ENCODE peak calls at places on chromosomes 6 and 20, in four cellular contexts. R is foreskin fibroblast, K is cardiac fibroblast, N is epithelial cell of esophagus. Q is an unnamed sample.

GRCh38 chr6:127581576-127581975 is 4.6 kb downstream of the C6orf58 start:
- DNase-seq in R (no peak), K (no peak), N (no peak), Q (no peak)

GRCh38 chr6:30990422-30991086 is 7.0 kb downstream of the MUC21 start:
- DNase-seq in R (no peak), K (no peak), N (no peak), Q (no peak)

GRCh38 chr6:16337280-16337975 is 99.0 kb downstream of the GMPR start:
- DNase-seq in R (peak), K (peak), N (peak), Q (peak)

GRCh38 chr6:15183979-15184378 is 61.9 kb upstream of the JARID2 start:
- DNase-seq in R (no peak), K (no peak), N (no peak), Q (no peak)

GRCh38 chr20:57361517-57361916 is 10.5 kb downstream of the RAE1 start:
- DNase-seq in R (peak), K (peak), N (peak), Q (peak)

GRCh38 chr6:978937-979685 is 286.2 kb upstream of the EXOC2 start:
- DNase-seq in R (no peak), K (no peak), N (no peak), Q (no peak)

GRCh38 chr20:61977387-61977786 is 88.3 kb downstream of the TAF4 start:
- DNase-seq in R (no peak), K (no peak), N (no peak), Q (no peak)

GRCh38 chr20:58233881-58234528 is 5.6 kb upstream of the ANKRD60 start:
- DNase-seq in R (no peak), K (no peak), N (no peak), Q (no peak)

GRCh38 chr6:126335210-126335609 is 4.7 kb upstream of the CENPW start:
- DNase-seq in R (no peak), K (no peak), N (no peak), Q (no peak)

GRCh38 chr20:40326794-40327193 is 362.2 kb downstream of the MAFB start:
- DNase-seq in R (no peak), K (no peak), N (no peak), Q (no peak)

GRCh38 chr20:32017711-32018251 is 7.5 kb downstream of the CCM2L start:
- DNase-seq in R (no peak), K (no peak), N (peak), Q (no peak)

GRCh38 chr6:161226005-161226964 is 47.6 kb downstream of the AGPAT4 start:
- DNase-seq in R (no peak), K (no peak), N (no peak), Q (no peak)

GRCh38 chr20:21702553-21703467 is 2.7 kb upstream of the PAX1 start:
- DNase-seq in R (peak), K (peak), N (no peak), Q (peak)

GRCh38 chr20:63706852-63707557 is 771 bp downstream of the ARFRP1 start:
- DNase-seq in R (peak), K (peak), N (peak), Q (no peak)

GRCh38 chr20:42714298-42715141 is 475.2 kb downstream of the PTPRT start:
- DNase-seq in R (no peak), K (peak), N (no peak), Q (no peak)

GRCh38 chr6:41161380-41161779 is 1.5 kb downstream of the TREM2 start:
- DNase-seq in R (no peak), K (no peak), N (peak), Q (no peak)

GRCh38 chr6:30754631-30755030 is 10.3 kb upstream of the IER3 start:
- DNase-seq in R (no peak), K (peak), N (peak), Q (no peak)

GRCh38 chr6:126339796-126340750 is at the start of gene CENPW:
- DNase-seq in R (peak), K (peak), N (peak), Q (peak)

GRCh38 chr6:11258260-11259237 is 26.1 kb upstream of the NEDD9 start:
- DNase-seq in R (no peak), K (no peak), N (no peak), Q (no peak)

GRCh38 chr6:142413111-142413510 is 111.3 kb downstream of the ADGRG6 start:
- DNase-seq in R (no peak), K (no peak), N (peak), Q (peak)

GRCh38 chr6:167671977-167672687 is 154.6 kb upstream of the AFDN start:
- DNase-seq in R (no peak), K (no peak), N (no peak), Q (no peak)

GRCh38 chr6:36783603-36784378 is 55.5 kb downstream of the CPNE5 start:
- DNase-seq in R (no peak), K (no peak), N (no peak), Q (no peak)

GRCh38 chr6:36779227-36779626 is 60.0 kb downstream of the CPNE5 start:
- DNase-seq in R (no peak), K (no peak), N (no peak), Q (no peak)

GRCh38 chr6:36777806-36778205 is 61.4 kb downstream of the CPNE5 start:
- DNase-seq in R (no peak), K (no peak), N (no peak), Q (no peak)

GRCh38 chr6:36781669-36782068 is 57.6 kb downstream of the CPNE5 start:
- DNase-seq in R (no peak), K (no peak), N (no peak), Q (no peak)

DNA sequence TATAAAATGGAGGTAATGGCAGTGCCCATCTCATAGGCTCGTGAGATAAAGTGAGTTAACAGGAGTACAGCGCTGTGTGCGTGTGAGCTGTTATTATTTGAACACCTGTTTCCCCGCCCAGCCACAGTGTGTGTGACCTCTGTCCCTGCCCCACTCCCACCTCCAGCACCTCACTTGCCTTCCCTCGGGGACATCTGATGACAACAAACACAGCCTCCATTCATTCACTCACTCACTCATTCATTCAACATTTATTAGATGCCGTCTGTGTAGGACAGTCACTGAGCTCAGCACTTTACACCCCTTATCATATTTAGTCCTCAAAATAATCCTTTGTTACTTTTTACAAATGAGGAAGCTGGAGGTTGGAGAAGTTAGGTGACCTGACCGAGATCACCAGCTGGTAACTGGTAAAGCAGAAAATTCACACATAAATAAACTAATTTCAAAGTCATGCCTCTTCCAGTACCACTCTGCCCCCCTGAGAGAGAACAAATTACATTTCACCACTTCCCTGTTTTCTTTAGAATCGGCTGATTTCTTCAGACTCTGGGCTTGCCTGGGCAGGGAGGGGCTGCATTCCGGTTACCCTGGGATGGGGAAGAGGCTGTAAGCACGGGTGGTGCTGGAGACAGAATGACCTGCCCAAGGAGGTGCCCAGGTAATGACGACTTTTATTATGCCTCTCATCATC is 58.6 kb downstream of the CPNE5 start:
- DNase-seq in R (no peak), K (no peak), N (peak), Q (no peak)
- TF ChIP-seq CTCF in R (no peak), K (no peak), N (no peak), Q (no peak)

GRCh38 chr20:49853640-49854039 is 41.0 kb downstream of the SLC9A8 start:
- DNase-seq in R (peak), K (peak), N (peak), Q (peak)
- TF ChIP-seq CTCF in R (no peak), K (no peak), N (no peak), Q (no peak)

GRCh38 chr20:50720582-50720981 is 10.8 kb upstream of the PARD6B start:
- DNase-seq in R (no peak), K (no peak), N (no peak), Q (no peak)
- TF ChIP-seq CTCF in R (no peak), K (no peak), N (no peak), Q (no peak)

GRCh38 chr6:33201147-33201545 is 479 bp downstream of the SLC39A7 start:
- DNase-seq in R (no peak), K (no peak), N (no peak), Q (no peak)
- TF ChIP-seq CTCF in R (no peak), K (peak), N (no peak), Q (no peak)

GRCh38 chr6:153790048-153790447 is 249.0 kb upstream of the OPRM1 start:
- DNase-seq in R (peak), K (peak), N (peak), Q (peak)
- TF ChIP-seq CTCF in R (no peak), K (peak), N (peak), Q (no peak)